ENCODE peak calls at places on chromosomes 12 and 14, in five cellular contexts. One of them, this sample, is unnamed.

GRCh38 chr14:86521032-86521730 is 991.2 kb downstream of the FLRT2 start:
- DNase-seq in spleen: no peak
- DNase-seq in neural crest cell: no peak
- DNase-seq in psoas muscle: no peak
- DNase-seq in AG09309: no peak
- DNase-seq in this sample: no peak

GRCh38 chr12:93514853-93515252 is 47.5 kb downstream of the MRPL42 start:
- DNase-seq in spleen: no peak
- DNase-seq in psoas muscle: no peak
- DNase-seq in AG09309: peak; percentile 8
- DNase-seq in neural crest cell: no peak
- DNase-seq in this sample: no peak

GRCh38 chr12:4288296-4289019 is 14.9 kb downstream of the CCND2 start:
- DNase-seq in neural crest cell: no peak
- DNase-seq in AG09309: no peak
- DNase-seq in psoas muscle: no peak
- DNase-seq in spleen: no peak
- DNase-seq in this sample: no peak

GRCh38 chr12:94743174-94743573 is 92.8 kb upstream of the TMCC3 start:
- DNase-seq in psoas muscle: no peak
- DNase-seq in AG09309: no peak
- DNase-seq in spleen: no peak
- DNase-seq in neural crest cell: no peak
- DNase-seq in this sample: no peak

GRCh38 chr12:52575256-52575655 is 1.6 kb upstream of the KRT74 start:
- DNase-seq in spleen: peak; percentile 34
- DNase-seq in psoas muscle: no peak
- DNase-seq in neural crest cell: no peak
- DNase-seq in AG09309: no peak
- DNase-seq in this sample: no peak

GRCh38 chr12:120468271-120468845 is 1.2 kb downstream of the SRSF9 start:
- DNase-seq in AG09309: no peak
- DNase-seq in psoas muscle: peak; percentile 27
- DNase-seq in spleen: peak; percentile 82
- DNase-seq in neural crest cell: peak; percentile 25
- DNase-seq in this sample: no peak

GRCh38 chr12:99140017-99140726 is 495.1 kb downstream of the APAF1 start:
- DNase-seq in spleen: no peak
- DNase-seq in psoas muscle: no peak
- DNase-seq in neural crest cell: no peak
- DNase-seq in AG09309: no peak
- DNase-seq in this sample: no peak

GRCh38 chr12:47082963-47083621 is 3.3 kb upstream of the AMIGO2 start:
- DNase-seq in psoas muscle: no peak
- DNase-seq in spleen: no peak
- DNase-seq in AG09309: peak; percentile 95
- DNase-seq in neural crest cell: no peak
- DNase-seq in this sample: no peak

GRCh38 chr12:119749666-119750065 is 81.7 kb downstream of the PRKAB1 start:
- DNase-seq in neural crest cell: no peak
- DNase-seq in spleen: no peak
- DNase-seq in psoas muscle: no peak
- DNase-seq in AG09309: no peak
- DNase-seq in this sample: no peak

GRCh38 chr12:49552014-49552413 is 13.2 kb downstream of the KCNH3 start:
- DNase-seq in spleen: no peak
- DNase-seq in neural crest cell: no peak
- DNase-seq in psoas muscle: peak; percentile 59
- DNase-seq in AG09309: no peak
- DNase-seq in this sample: no peak

GRCh38 chr12:26276709-26277108 is 81.3 kb downstream of the SSPN start:
- DNase-seq in psoas muscle: no peak
- DNase-seq in spleen: no peak
- DNase-seq in AG09309: no peak
- DNase-seq in neural crest cell: no peak
- DNase-seq in this sample: no peak

DNA sequence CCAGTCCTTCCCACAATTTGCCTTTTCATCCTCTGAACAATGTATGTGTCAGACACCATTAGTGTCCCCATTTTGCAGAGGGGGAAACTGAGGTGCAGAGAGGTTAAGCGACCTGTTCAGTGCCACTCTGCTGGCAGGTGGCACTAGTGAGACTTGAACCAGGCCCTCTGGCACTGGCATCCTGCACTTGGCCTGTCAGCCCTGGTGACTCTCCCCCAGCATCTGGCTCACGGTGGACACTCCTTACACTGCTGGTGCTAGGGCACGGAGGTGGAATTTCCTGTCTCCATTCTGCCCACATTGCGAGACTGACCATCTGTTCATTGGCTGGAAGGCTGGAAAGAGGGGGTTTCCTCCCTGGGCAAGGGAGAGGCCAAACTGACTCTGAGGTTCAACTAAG is 48.7 kb downstream of the CCNK start:
- DNase-seq in spleen: no peak
- DNase-seq in psoas muscle: no peak
- DNase-seq in neural crest cell: no peak
- DNase-seq in AG09309: no peak
- DNase-seq in this sample: no peak
- TF ChIP-seq CTCF in spleen: no peak
- TF ChIP-seq CTCF in psoas muscle: no peak
- TF ChIP-seq CTCF in neural crest cell: no peak
- TF ChIP-seq CTCF in AG09309: peak; percentile 18
- TF ChIP-seq CTCF in this sample: peak; percentile 13

GRCh38 chr12:124856132-124856841 is 7.4 kb downstream of the SCARB1 start:
- DNase-seq in spleen: no peak
- DNase-seq in AG09309: no peak
- DNase-seq in psoas muscle: no peak
- DNase-seq in neural crest cell: no peak
- DNase-seq in this sample: no peak

GRCh38 chr12:124852911-124853441 is 10.7 kb downstream of the SCARB1 start:
- DNase-seq in AG09309: no peak
- DNase-seq in neural crest cell: no peak
- DNase-seq in psoas muscle: no peak
- DNase-seq in spleen: no peak
- DNase-seq in this sample: no peak

GRCh38 chr12:124853781-124854636 is 9.7 kb downstream of the SCARB1 start:
- DNase-seq in spleen: no peak
- DNase-seq in neural crest cell: no peak
- DNase-seq in psoas muscle: no peak
- DNase-seq in AG09309: no peak
- DNase-seq in this sample: no peak

GRCh38 chr12:124855275-124855957 is 8.2 kb downstream of the SCARB1 start:
- DNase-seq in psoas muscle: no peak
- DNase-seq in spleen: no peak
- DNase-seq in neural crest cell: no peak
- DNase-seq in AG09309: no peak
- DNase-seq in this sample: no peak

GRCh38 chr12:124854637-124855184 is 9.0 kb downstream of the SCARB1 start:
- DNase-seq in spleen: no peak
- DNase-seq in neural crest cell: no peak
- DNase-seq in AG09309: no peak
- DNase-seq in psoas muscle: no peak
- DNase-seq in this sample: no peak
- TF ChIP-seq CTCF in spleen: no peak
- TF ChIP-seq CTCF in neural crest cell: no peak
- TF ChIP-seq CTCF in AG09309: no peak
- TF ChIP-seq CTCF in psoas muscle: no peak
- TF ChIP-seq CTCF in this sample: no peak

GRCh38 chr12:11976005-11976404 is 94.7 kb upstream of the BCL2L14 start:
- DNase-seq in neural crest cell: no peak
- DNase-seq in spleen: no peak
- DNase-seq in psoas muscle: no peak
- DNase-seq in AG09309: no peak
- DNase-seq in this sample: no peak
- TF ChIP-seq CTCF in neural crest cell: no peak
- TF ChIP-seq CTCF in spleen: no peak
- TF ChIP-seq CTCF in psoas muscle: no peak
- TF ChIP-seq CTCF in AG09309: no peak
- TF ChIP-seq CTCF in this sample: no peak

GRCh38 chr14:24481622-24482324 is 26.3 kb downstream of the CMA1 start:
- DNase-seq in psoas muscle: peak; percentile 17
- DNase-seq in neural crest cell: peak; percentile 40
- DNase-seq in AG09309: no peak
- DNase-seq in spleen: peak; percentile 83
- DNase-seq in this sample: no peak
- TF ChIP-seq CTCF in psoas muscle: peak; percentile 17
- TF ChIP-seq CTCF in neural crest cell: peak; percentile 62
- TF ChIP-seq CTCF in AG09309: peak; percentile 75
- TF ChIP-seq CTCF in spleen: peak; percentile 39
- TF ChIP-seq CTCF in this sample: peak; percentile 56

GRCh38 chr12:100266802-100267602 is at the start of the genes DEPDC4 and SCYL2:
- DNase-seq in spleen: peak; percentile 99
- DNase-seq in psoas muscle: peak; percentile 94
- DNase-seq in AG09309: peak; percentile 91
- DNase-seq in neural crest cell: peak; percentile 93
- DNase-seq in this sample: peak; percentile 37
- TF ChIP-seq CTCF in spleen: no peak
- TF ChIP-seq CTCF in psoas muscle: no peak
- TF ChIP-seq CTCF in AG09309: peak; percentile 7
- TF ChIP-seq CTCF in neural crest cell: no peak
- TF ChIP-seq CTCF in this sample: no peak

DNA sequence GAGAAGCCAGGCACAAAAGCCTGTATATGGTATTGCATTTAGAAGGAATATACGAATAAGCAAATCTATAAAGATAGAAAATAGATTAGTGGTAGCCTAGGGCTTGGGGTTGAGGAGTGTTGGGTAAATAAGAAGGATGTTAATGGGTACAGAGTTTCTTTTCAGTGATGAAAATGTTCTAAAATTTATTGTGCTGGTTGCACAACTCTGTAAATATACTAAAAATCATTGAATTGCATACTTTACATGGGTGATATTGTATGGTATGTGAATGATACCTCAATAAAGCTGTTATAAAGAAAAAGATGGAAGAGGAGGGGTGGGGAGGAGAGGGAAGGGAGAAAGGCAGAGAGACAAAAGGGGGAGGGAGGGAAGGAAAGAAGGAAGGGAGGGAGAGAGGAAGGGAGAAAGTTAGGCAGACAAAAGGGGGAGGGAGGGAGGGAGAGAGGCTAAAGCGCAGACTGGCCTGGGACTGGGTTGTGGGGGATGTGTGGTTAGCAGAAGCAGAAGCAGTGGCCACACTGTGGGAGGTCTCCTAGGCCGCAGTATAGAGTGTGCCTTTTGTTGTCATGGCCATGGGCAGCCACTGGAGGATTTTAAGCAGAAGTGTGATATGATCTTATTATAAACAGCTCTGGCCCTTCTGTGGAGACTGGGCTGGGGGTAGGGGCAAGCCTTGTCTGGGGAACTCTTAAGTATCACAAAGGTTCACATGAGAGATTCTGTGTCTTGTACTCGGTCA is 73.6 kb upstream of the ELK3 start:
- DNase-seq in spleen: no peak
- DNase-seq in AG09309: no peak
- DNase-seq in neural crest cell: no peak
- DNase-seq in psoas muscle: no peak
- DNase-seq in this sample: no peak
- TF ChIP-seq CTCF in spleen: no peak
- TF ChIP-seq CTCF in AG09309: no peak
- TF ChIP-seq CTCF in neural crest cell: no peak
- TF ChIP-seq CTCF in psoas muscle: no peak
- TF ChIP-seq CTCF in this sample: no peak

DNA sequence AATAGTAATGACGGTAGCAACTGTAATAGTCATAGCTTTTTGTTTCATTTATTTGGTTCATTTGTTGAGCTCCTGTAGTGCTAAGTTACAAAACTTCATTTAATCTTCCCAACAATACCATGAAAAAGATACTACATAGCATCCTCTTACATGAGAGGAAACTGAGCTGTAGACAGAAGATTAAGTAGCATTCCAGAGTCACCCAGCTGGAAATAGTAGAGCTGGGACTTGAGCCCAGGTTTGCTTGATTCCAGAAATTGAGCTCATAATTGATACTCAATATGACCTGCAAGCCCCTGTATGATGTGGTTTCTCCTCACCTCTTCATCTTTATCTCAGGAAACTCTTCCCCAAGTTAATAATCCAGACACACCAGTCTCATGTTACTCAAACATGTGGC is 87.0 kb upstream of the DAAM1 start:
- DNase-seq in spleen: no peak
- DNase-seq in AG09309: no peak
- DNase-seq in neural crest cell: no peak
- DNase-seq in psoas muscle: no peak
- DNase-seq in this sample: no peak
- TF ChIP-seq CTCF in spleen: no peak
- TF ChIP-seq CTCF in AG09309: no peak
- TF ChIP-seq CTCF in neural crest cell: no peak
- TF ChIP-seq CTCF in psoas muscle: no peak
- TF ChIP-seq CTCF in this sample: no peak

DNA sequence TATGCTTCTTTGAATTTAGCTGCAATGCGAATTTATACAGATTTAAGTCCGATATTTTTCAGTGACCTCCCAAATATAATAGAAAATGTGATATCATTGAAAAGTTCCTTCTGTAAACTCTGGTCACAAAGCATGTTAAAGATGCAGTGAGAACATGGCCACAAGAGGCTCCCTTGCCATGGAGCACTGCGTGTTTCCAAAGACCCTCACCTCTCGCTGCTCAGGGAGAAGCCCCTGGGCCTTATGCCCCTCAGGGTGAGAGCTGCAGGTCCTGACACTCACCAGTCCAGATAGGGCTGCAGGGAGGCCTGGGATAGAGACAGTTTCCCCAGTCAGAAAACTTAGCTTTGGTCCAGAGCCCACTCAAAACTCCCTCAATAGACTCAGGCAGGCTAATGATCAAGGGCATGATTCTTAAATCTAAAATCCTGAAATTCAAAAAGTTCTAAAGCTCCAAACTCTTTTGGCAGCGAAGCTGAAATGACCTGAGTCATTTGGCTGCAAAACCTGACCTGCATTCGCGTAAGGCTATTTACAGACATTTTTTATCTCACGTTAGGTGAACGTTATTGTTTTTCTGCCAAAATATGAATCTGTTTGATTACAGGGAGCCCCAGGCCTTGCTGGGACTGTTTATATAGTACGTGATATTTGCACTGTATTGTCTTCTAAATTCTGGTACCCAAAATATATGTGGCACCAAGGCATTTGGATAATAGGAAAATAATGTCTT is 67.8 kb downstream of the CAPZA3 start:
- DNase-seq in spleen: no peak
- DNase-seq in neural crest cell: no peak
- DNase-seq in AG09309: no peak
- DNase-seq in psoas muscle: no peak
- DNase-seq in this sample: no peak
- TF ChIP-seq CTCF in spleen: no peak
- TF ChIP-seq CTCF in neural crest cell: no peak
- TF ChIP-seq CTCF in AG09309: no peak
- TF ChIP-seq CTCF in psoas muscle: no peak
- TF ChIP-seq CTCF in this sample: no peak

This sample was measured in D721Med.